ENCODE peak calls at places on chromosomes 13 and 19, in four cellular contexts. S, G, U and D are unnamed samples.

GRCh38 chr13:109673477-109673876 is 112.9 kb downstream of the IRS2 start:
- DNase-seq in S (no peak), G (no peak), U (no peak), D (no peak)

GRCh38 chr13:75091707-75092106 is 390.3 kb downstream of the TBC1D4 start:
- DNase-seq in S (no peak), G (no peak), U (no peak), D (no peak)

GRCh38 chr13:22175211-22175610 is 504.3 kb downstream of the FGF9 start:
- DNase-seq in S (no peak), G (no peak), U (no peak), D (peak)

GRCh38 chr13:25865391-25865790 is 186.4 kb downstream of the SHISA2 start:
- DNase-seq in S (no peak), G (no peak), U (no peak), D (no peak)

GRCh38 chr19:42396248-42396541 is 6.1 kb upstream of the CNFN start:
- DNase-seq in S (no peak), G (no peak), U (no peak), D (no peak)

GRCh38 chr13:36681894-36682624 is 8.2 kb downstream of the SERTM1 start:
- DNase-seq in S (no peak), G (no peak), U (no peak), D (no peak)

GRCh38 chr19:4088975-4089374 is 22.3 kb upstream of the ZBTB7A start:
- DNase-seq in S (no peak), G (no peak), U (no peak), D (no peak)

GRCh38 chr13:77919351-77920294 is 992 bp upstream of the EDNRB start:
- DNase-seq in S (peak), G (peak), U (peak), D (peak)

GRCh38 chr19:2053601-2054389 is 2.8 kb upstream of the MKNK2 start:
- DNase-seq in S (peak), G (peak), U (peak), D (peak)
- TF ChIP-seq POLR2A in S (peak), G (no peak), U (peak), D (no peak)

GRCh38 chr19:49862411-49863253 is 4.7 kb downstream of the PNKP start:
- DNase-seq in S (peak), G (no peak), U (peak), D (peak)
- TF ChIP-seq CTCF in S (no peak), G (no peak), U (no peak), D (no peak)

GRCh38 chr19:50659318-50660082 is 10.3 kb downstream of the C19orf81 start:
- DNase-seq in S (no peak), G (no peak), U (no peak), D (no peak)

GRCh38 chr19:50660083-50660366 is 10.8 kb downstream of the C19orf81 start:
- DNase-seq in S (no peak), G (no peak), U (no peak), D (no peak)

GRCh38 chr19:50657222-50657669 is 8.0 kb downstream of the C19orf81 start:
- DNase-seq in S (no peak), G (no peak), U (no peak), D (no peak)

GRCh38 chr19:50657672-50658437 is 8.6 kb downstream of the C19orf81 start:
- DNase-seq in S (no peak), G (peak), U (peak), D (peak)

GRCh38 chr19:50658438-50659317 is 9.4 kb downstream of the C19orf81 start:
- DNase-seq in S (no peak), G (peak), U (peak), D (peak)
- TF ChIP-seq POLR2A in S (peak), G (no peak), U (no peak), D (no peak)

GRCh38 chr13:107827840-107828549 is 387.3 kb downstream of the LIG4 start:
- DNase-seq in S (no peak), G (no peak), U (no peak), D (no peak)

GRCh38 chr13:107822006-107822405 is 393.3 kb downstream of the LIG4 start:
- DNase-seq in S (no peak), G (no peak), U (no peak), D (no peak)

GRCh38 chr13:107819071-107819470 is 396.3 kb downstream of the LIG4 start:
- DNase-seq in S (no peak), G (no peak), U (no peak), D (no peak)

GRCh38 chr13:107824636-107825035 is 390.7 kb downstream of the LIG4 start:
- DNase-seq in S (no peak), G (no peak), U (no peak), D (no peak)
- TF ChIP-seq CTCF in S (no peak), G (no peak), U (no peak), D (no peak)

DNA sequence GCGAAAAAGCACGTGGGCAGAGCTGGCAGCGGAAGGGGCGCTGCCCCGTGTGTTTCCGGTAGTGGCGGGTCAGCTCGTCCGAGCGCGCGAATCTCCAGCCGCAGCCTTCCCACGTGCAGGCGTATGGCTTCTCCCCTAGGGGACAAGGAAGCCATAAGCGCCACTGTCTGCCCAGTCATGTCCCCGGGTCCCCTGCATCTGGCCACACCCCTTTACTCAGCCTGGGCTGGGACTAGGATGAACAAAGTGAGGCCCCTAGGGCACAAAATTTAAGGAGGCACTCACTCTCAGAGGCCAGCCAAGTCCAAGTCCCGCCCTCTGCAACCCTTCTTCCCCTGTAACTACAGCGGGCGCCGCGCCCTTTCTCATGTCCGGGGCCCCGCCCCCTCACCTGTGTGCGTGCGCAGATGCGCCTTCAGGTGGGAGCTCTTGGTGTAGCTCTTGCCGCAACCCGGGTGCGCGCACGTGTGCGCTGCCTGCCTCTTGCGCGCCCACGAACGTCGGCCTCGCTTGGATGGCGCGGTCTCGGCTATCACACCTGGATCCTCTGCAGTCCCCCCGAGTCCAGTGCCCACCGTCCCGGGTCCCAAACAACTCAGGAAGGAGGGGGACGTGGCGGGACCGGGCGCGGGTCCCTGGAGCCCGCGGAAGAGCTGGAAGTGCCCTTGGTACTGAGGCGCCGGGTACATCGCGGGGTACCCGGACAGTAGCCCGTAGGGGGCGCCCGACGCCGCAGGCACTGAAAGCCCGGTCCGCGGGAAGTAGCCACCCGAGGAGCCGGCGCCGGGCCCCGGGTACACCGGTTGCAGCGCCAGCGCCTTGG is 1.9 kb downstream of the KLF1 start:
- DNase-seq in S (peak), G (peak), U (no peak), D (peak)
- TF ChIP-seq POLR2A in S (no peak), G (no peak), U (no peak), D (no peak)

DNA sequence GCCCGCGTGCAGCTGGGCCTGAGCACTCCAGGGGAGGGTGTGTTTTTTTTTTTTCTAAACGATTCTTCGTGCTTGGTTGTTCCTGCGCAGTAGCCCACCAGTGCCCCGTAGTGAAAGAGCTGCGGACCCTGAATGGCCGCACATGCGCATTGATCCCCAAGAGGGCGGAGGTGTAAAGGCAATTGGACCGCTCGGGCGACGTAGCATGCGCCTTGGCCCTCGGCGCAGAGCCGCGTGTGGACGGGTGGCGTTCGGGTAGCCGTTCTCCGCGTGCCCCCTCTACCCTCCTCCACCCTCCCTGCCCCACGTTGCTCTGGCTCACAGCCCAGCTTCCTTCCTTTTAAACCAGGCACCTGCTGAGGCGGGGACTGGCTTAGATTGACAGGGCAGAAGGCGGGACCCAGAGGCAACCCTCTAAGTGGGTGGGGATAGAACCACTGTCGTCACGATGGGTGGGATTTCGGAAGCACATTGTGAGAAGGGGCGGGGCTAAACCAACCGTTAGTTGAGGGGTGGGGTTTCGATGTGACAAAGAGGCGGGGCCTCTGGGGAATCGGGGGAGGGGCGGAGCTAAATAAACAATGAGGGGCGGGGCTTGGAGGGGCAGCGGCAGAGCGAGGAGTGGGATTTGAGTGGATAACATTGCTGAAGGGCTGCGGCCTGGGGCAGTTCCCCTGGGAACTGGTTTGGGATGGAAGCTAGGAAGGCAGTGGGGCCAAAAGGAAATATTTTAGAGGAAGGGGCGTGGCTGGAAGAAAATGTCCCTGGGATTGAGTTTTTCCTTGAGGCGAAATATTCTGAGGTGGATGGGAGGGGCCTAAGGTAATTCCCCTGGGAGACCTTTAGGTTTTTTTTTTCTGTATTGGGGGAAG is 543 bp upstream of the NUP62 start:
- DNase-seq in S (peak), G (peak), U (peak), D (peak)
- TF ChIP-seq CTCF in S (no peak), G (no peak), U (no peak), D (no peak)